ENCODE peak calls at places on chromosome X, in six cellular contexts. F is A549, B is endothelial cell of umbilical vein, D is K562, R is GM12878, Y is HepG2. T is an unnamed sample.

GRCh38 chrX:4674028-4674782 is 960.8 kb upstream of the PRKX start:
- DNase-seq in F (no peak), B (no peak), D (no peak), R (no peak), Y (no peak), T (no peak)

GRCh38 chrX:155881158-155881993 is at the start of gene VAMP7:
- DNase-seq in F (peak; percentile 56), B (peak; percentile 91), D (peak; percentile 89), R (peak; percentile 59), Y (peak; percentile 78), T (peak; percentile 93)

GRCh38 chrX:17294561-17294960 is 80.4 kb upstream of the NHS start:
- DNase-seq in F (no peak), B (no peak), D (no peak), R (no peak), Y (no peak), T (no peak)

GRCh38 chrX:66176134-66176533 is 12.1 kb downstream of the HEPH start:
- DNase-seq in F (no peak), B (no peak), D (no peak), R (no peak), Y (no peak), T (no peak)

GRCh38 chrX:123993326-123993725 is 31.8 kb downstream of the STAG2 start:
- DNase-seq in F (no peak), B (peak; percentile 70), D (no peak), R (no peak), Y (no peak), T (no peak)

GRCh38 chrX:130280901-130281300 is 12.2 kb upstream of the ZNF280C start:
- DNase-seq in F (no peak), B (no peak), D (no peak), R (no peak), Y (no peak), T (no peak)

GRCh38 chrX:18886344-18887161 is 97.4 kb downstream of the PHKA2 start:
- DNase-seq in F (peak; percentile 52), B (peak; percentile 59), D (peak; percentile 59), R (peak; percentile 66), Y (peak; percentile 22), T (peak; percentile 78)

GRCh38 chrX:43676960-43677582 is 21.0 kb downstream of the MAOA start:
- DNase-seq in F (no peak), B (no peak), D (no peak), R (no peak), Y (peak; percentile 77), T (no peak)

GRCh38 chrX:68252664-68253063 is 180.6 kb downstream of the OPHN1 start:
- DNase-seq in F (no peak), B (peak; percentile 68), D (peak; percentile 7), R (no peak), Y (no peak), T (no peak)

GRCh38 chrX:3295731-3296130 is 50.7 kb downstream of the MXRA5 start:
- DNase-seq in F (peak; percentile 14), B (peak; percentile 6), D (peak; percentile 59), R (no peak), Y (no peak), T (peak; percentile 8)

GRCh38 chrX:107493141-107493540 is 43.7 kb downstream of the FRMPD3 start:
- DNase-seq in F (no peak), B (no peak), D (no peak), R (no peak), Y (no peak), T (no peak)

GRCh38 chrX:31323658-31324057 is 251.8 kb upstream of the FTHL17 start:
- DNase-seq in F (no peak), B (no peak), D (peak; percentile 23), R (no peak), Y (no peak), T (no peak)

GRCh38 chrX:39808471-39808917 is 289.3 kb downstream of the BCOR start:
- DNase-seq in F (no peak), B (peak; percentile 74), D (peak; percentile 13), R (no peak), Y (no peak), T (no peak)

GRCh38 chrX:48458711-48459110 is 11.3 kb downstream of the SLC38A5 start:
- DNase-seq in F (no peak), B (no peak), D (no peak), R (no peak), Y (no peak), T (no peak)

GRCh38 chrX:136910565-136911040 is 30.1 kb upstream of the RBMX start:
- DNase-seq in F (no peak), B (no peak), D (no peak), R (no peak), Y (no peak), T (no peak)

GRCh38 chrX:133645977-133646750 is 230.9 kb upstream of the GPC4 start:
- DNase-seq in F (no peak), B (no peak), D (no peak), R (no peak), Y (no peak), T (peak; percentile 10)

GRCh38 chrX:108001218-108001814 is 19.1 kb upstream of the TEX13B start:
- DNase-seq in F (peak; percentile 28), B (peak; percentile 34), D (peak; percentile 13), R (no peak), Y (peak; percentile 11), T (peak; percentile 59)

GRCh38 chrX:70089575-70090297 is 27.5 kb downstream of the OTUD6A start:
- DNase-seq in F (no peak), B (peak; percentile 41), D (no peak), R (no peak), Y (no peak), T (no peak)

GRCh38 chrX:110795645-110796510 is at the start of gene CHRDL1:
- DNase-seq in F (peak; percentile 2), B (no peak), D (no peak), R (no peak), Y (no peak), T (no peak)

GRCh38 chrX:357035-357692 is 29.5 kb downstream of the PPP2R3B start:
- DNase-seq in F (no peak), B (no peak), D (no peak), R (no peak), Y (no peak), T (no peak)

GRCh38 chrX:358651-359143 is 28.0 kb downstream of the PPP2R3B start:
- DNase-seq in F (no peak), B (no peak), D (no peak), R (no peak), Y (no peak), T (no peak)

GRCh38 chrX:356385-357034 is 30.2 kb downstream of the PPP2R3B start:
- DNase-seq in F (no peak), B (no peak), D (no peak), R (no peak), Y (no peak), T (no peak)

GRCh38 chrX:355329-356050 is 31.2 kb downstream of the PPP2R3B start:
- DNase-seq in F (no peak), B (no peak), D (no peak), R (peak; percentile 3), Y (no peak), T (no peak)

GRCh38 chrX:357693-358471 is 28.8 kb downstream of the PPP2R3B start:
- DNase-seq in F (no peak), B (peak; percentile 79), D (no peak), R (no peak), Y (no peak), T (peak; percentile 72)
- TF ChIP-seq MYC in F (no peak), B (no peak), D (no peak), R (no peak), Y (no peak), T (no peak)

GRCh38 chrX:77785746-77786548 is at the start of gene ATRX:
- DNase-seq in F (peak; percentile 87), B (peak; percentile 80), D (peak; percentile 75), R (peak; percentile 50), Y (peak; percentile 82), T (peak; percentile 87)
- TF ChIP-seq POLR2A in F (peak; percentile 81), B (peak; percentile 76), D (peak; percentile 84), R (peak; percentile 94), Y (peak; percentile 73), T (peak; percentile 71)

GRCh38 chrX:10111364-10112148 is 45.2 kb upstream of the CLCN4 start:
- DNase-seq in F (no peak), B (peak; percentile 17), D (no peak), R (peak; percentile 59), Y (peak; percentile 32), T (no peak)
- TF ChIP-seq MYC in F (no peak), B (no peak), D (no peak), R (peak; percentile 79), Y (no peak), T (no peak)

GRCh38 chrX:41148553-41148952 is 63.3 kb downstream of the USP9X start:
- DNase-seq in F (peak; percentile 24), B (peak; percentile 62), D (no peak), R (no peak), Y (no peak), T (no peak)
- TF ChIP-seq POLR2A in F (no peak), B (no peak), D (no peak), R (no peak), Y (no peak), T (no peak)

DNA sequence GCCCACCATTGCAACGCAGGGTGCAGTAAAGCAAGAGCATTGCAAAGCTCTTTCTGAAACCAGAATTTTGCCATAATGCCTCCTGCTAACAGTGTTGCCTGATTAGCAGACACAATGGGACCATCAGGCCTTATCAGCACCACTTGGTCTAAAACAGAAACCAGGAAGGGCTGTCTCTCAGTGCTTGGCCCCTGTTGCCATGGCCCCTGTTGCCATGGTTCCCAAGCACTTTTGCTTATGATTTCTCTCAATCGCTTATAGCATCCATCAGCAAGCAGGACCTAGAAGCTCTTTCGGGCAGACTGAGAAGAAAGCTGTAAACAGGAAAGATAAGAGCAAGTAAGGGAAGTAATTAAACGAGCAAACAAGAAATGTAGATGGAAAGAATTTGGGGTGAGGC is 36.8 kb downstream of the RTL5 start:
- DNase-seq in F (no peak), B (peak; percentile 90), D (peak; percentile 30), R (no peak), Y (no peak), T (peak; percentile 54)
- TF ChIP-seq MYC in F (no peak), B (no peak), D (no peak), R (no peak), Y (no peak), T (no peak)

DNA sequence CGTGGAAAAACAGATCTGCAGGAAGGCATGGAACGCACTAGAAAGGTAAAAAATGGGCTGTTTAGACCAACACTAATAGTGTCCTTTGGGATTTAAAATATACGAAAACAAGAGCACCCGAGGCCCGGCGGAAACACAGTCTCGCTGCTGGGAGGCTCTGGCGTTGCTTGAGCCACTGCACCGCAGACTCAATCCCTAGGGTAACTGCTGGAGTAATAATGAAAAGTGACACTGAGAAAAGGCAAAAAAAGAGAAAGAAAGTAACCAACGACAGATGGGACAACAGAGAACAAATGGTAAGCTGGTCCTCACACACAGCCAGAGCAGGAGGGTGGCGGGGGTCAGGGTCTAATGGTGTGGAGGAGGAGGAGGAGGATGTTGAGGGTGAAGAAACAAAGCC is 15.4 kb downstream of the IRAK1 start:
- DNase-seq in F (no peak), B (no peak), D (no peak), R (no peak), Y (no peak), T (peak; percentile 77)
- TF ChIP-seq POLR2A in F (no peak), B (no peak), D (no peak), R (peak; percentile 11), Y (no peak), T (no peak)

GRCh38 chrX:15874672-15875071 is 20.1 kb upstream of the AP1S2 start:
- DNase-seq in F (no peak), B (no peak), D (no peak), R (no peak), Y (no peak), T (no peak)
- TF ChIP-seq MYC in F (no peak), B (no peak), D (no peak), R (no peak), Y (no peak), T (no peak)